ENCODE peak calls at places on chromosomes 5 and 9, in eight cellular contexts. X is heart left ventricle, V is H1, B is GM12878, O is right lobe of liver, M is spleen, T is ovary, L is NB4. R is an unnamed sample.

GRCh38 chr9:86994231-86994630 is 46.9 kb upstream of the GAS1 start:
- DNase-seq in X (no peak), V (no peak), B (no peak), O (no peak), M (no peak), T (no peak), L (no peak), R (no peak)

GRCh38 chr5:113081881-113082546 is 105.4 kb downstream of the DCP2 start:
- DNase-seq in X (no peak), V (no peak), B (no peak), O (no peak), M (no peak), T (no peak), L (no peak), R (no peak)

GRCh38 chr5:158929579-158930233 is 170.0 kb downstream of the EBF1 start:
- DNase-seq in X (no peak), V (no peak), B (no peak), O (no peak), M (no peak), T (no peak), L (no peak), R (no peak)

GRCh38 chr5:160930361-160930760 is 78.3 kb upstream of the ATP10B start:
- DNase-seq in X (no peak), V (peak), B (no peak), O (no peak), M (no peak), T (no peak), L (no peak), R (no peak)

GRCh38 chr5:60257852-60258251 is 364.3 kb upstream of the PDE4D start:
- DNase-seq in X (no peak), V (no peak), B (no peak), O (no peak), M (no peak), T (no peak), L (peak), R (no peak)

GRCh38 chr5:33034777-33035176 is 323.7 kb downstream of the NPR3 start:
- DNase-seq in X (no peak), V (no peak), B (no peak), O (no peak), M (no peak), T (no peak), L (no peak), R (no peak)

GRCh38 chr9:14323083-14323968 is 9.4 kb upstream of the NFIB start:
- DNase-seq in X (no peak), V (no peak), B (no peak), O (no peak), M (no peak), T (no peak), L (no peak), R (no peak)

GRCh38 chr9:83220737-83221136 is 157.8 kb upstream of the RASEF start:
- DNase-seq in X (no peak), V (no peak), B (peak), O (no peak), M (no peak), T (no peak), L (no peak), R (no peak)

GRCh38 chr5:176359658-176360057 is 1.9 kb downstream of the KIAA1191 start:
- DNase-seq in X (no peak), V (no peak), B (no peak), O (no peak), M (no peak), T (no peak), L (no peak), R (no peak)

GRCh38 chr9:99919930-99920329 is 13.5 kb downstream of the STX17 start:
- DNase-seq in X (no peak), V (no peak), B (no peak), O (no peak), M (no peak), T (no peak), L (no peak), R (no peak)

GRCh38 chr5:74765929-74766328 is 988 bp downstream of the GFM2 start:
- DNase-seq in X (no peak), V (no peak), B (no peak), O (no peak), M (peak), T (no peak), L (no peak), R (no peak)

GRCh38 chr5:98771389-98772109 is 1.9 kb upstream of the RGMB start:
- DNase-seq in X (no peak), V (no peak), B (peak), O (no peak), M (no peak), T (no peak), L (peak), R (no peak)

GRCh38 chr5:535781-536698 is 11.8 kb upstream of the SLC9A3 start:
- DNase-seq in X (peak), V (no peak), B (no peak), O (peak), M (peak), T (no peak), L (no peak), R (no peak)

GRCh38 chr5:4548341-4548740 is 591.8 kb upstream of the ADAMTS16 start:
- DNase-seq in X (no peak), V (no peak), B (no peak), O (no peak), M (no peak), T (no peak), L (no peak), R (no peak)

GRCh38 chr5:378976-379742 is 57.6 kb downstream of the AHRR start:
- DNase-seq in X (no peak), V (no peak), B (peak), O (no peak), M (peak), T (no peak), L (peak), R (peak)

GRCh38 chr9:73050887-73051550 is 98.2 kb upstream of the ALDH1A1 start:
- DNase-seq in X (peak), V (no peak), B (no peak), O (peak), M (no peak), T (no peak), L (no peak), R (no peak)

GRCh38 chr5:72246954-72247442 is 73.0 kb downstream of the MRPS27 start:
- DNase-seq in X (no peak), V (no peak), B (no peak), O (no peak), M (no peak), T (no peak), L (no peak), R (no peak)

GRCh38 chr5:82601085-82601484 is 322.9 kb upstream of the RPS23 start:
- DNase-seq in X (no peak), V (no peak), B (no peak), O (no peak), M (no peak), T (no peak), L (no peak), R (no peak)

GRCh38 chr5:104179057-104179456 is 616.5 kb upstream of the NUDT12 start:
- DNase-seq in X (no peak), V (peak), B (peak), O (peak), M (no peak), T (no peak), L (peak), R (no peak)

GRCh38 chr9:33637881-33638280 is 113.8 kb downstream of the ANKRD18B start:
- DNase-seq in X (no peak), V (no peak), B (no peak), O (no peak), M (no peak), T (no peak), L (no peak), R (no peak)

GRCh38 chr5:93415819-93416218 is 165.2 kb downstream of the NR2F1-AS1 start:
- DNase-seq in X (no peak), V (no peak), B (no peak), O (no peak), M (no peak), T (no peak), L (no peak), R (no peak)

GRCh38 chr9:91992636-91993035 is 42.6 kb upstream of the ROR2 start:
- DNase-seq in X (no peak), V (no peak), B (no peak), O (no peak), M (no peak), T (no peak), L (no peak), R (no peak)

GRCh38 chr5:93805616-93806393 is 64.4 kb upstream of the POU5F2 start:
- DNase-seq in X (no peak), V (no peak), B (no peak), O (no peak), M (no peak), T (no peak), L (no peak), R (no peak)

GRCh38 chr5:82635561-82636288 is 357.6 kb upstream of the RPS23 start:
- DNase-seq in X (no peak), V (no peak), B (no peak), O (no peak), M (no peak), T (no peak), L (no peak), R (no peak)

GRCh38 chr5:141507387-141508091 is 18.7 kb downstream of the PCDHGC5 start:
- DNase-seq in X (peak), V (no peak), B (no peak), O (no peak), M (no peak), T (peak), L (peak), R (no peak)

GRCh38 chr9:75855509-75855908 is 35.0 kb upstream of the PCSK5 start:
- DNase-seq in X (no peak), V (no peak), B (no peak), O (no peak), M (no peak), T (no peak), L (peak), R (no peak)

GRCh38 chr9:16121593-16121992 is 568.8 kb downstream of the CCDC171 start:
- DNase-seq in X (no peak), V (no peak), B (no peak), O (no peak), M (no peak), T (no peak), L (no peak), R (no peak)

GRCh38 chr5:92637247-92637646 is 943.8 kb downstream of the NR2F1-AS1 start:
- DNase-seq in X (no peak), V (no peak), B (no peak), O (no peak), M (no peak), T (no peak), L (no peak), R (no peak)

GRCh38 chr9:99660191-99660636 is 161.5 kb upstream of the NR4A3 start:
- DNase-seq in X (no peak), V (no peak), B (peak), O (peak), M (no peak), T (no peak), L (peak), R (no peak)

GRCh38 chr9:26893030-26893676 is 551 bp upstream of the CAAP1 start:
- DNase-seq in X (no peak), V (no peak), B (no peak), O (no peak), M (no peak), T (no peak), L (peak), R (no peak)

GRCh38 chr9:130578865-130579737 is at the start of gene FUBP3:
- DNase-seq in X (peak), V (peak), B (peak), O (peak), M (peak), T (peak), L (peak), R (peak)

GRCh38 chr9:131503626-131504465 is 1.1 kb downstream of the POMT1 start:
- DNase-seq in X (no peak), V (peak), B (no peak), O (no peak), M (no peak), T (no peak), L (peak), R (no peak)

GRCh38 chr9:16626577-16627130 is 243.8 kb downstream of the BNC2 start:
- DNase-seq in X (peak), V (no peak), B (no peak), O (no peak), M (no peak), T (no peak), L (no peak), R (no peak)

GRCh38 chr9:128202648-128203023 is 543 bp upstream of the DNM1 start:
- DNase-seq in X (no peak), V (no peak), B (no peak), O (no peak), M (no peak), T (no peak), L (no peak), R (no peak)
- TF ChIP-seq CTCF in X (no peak), V (no peak), B (no peak), O (no peak), M (no peak), T (no peak), L (no peak), R (no peak)

DNA sequence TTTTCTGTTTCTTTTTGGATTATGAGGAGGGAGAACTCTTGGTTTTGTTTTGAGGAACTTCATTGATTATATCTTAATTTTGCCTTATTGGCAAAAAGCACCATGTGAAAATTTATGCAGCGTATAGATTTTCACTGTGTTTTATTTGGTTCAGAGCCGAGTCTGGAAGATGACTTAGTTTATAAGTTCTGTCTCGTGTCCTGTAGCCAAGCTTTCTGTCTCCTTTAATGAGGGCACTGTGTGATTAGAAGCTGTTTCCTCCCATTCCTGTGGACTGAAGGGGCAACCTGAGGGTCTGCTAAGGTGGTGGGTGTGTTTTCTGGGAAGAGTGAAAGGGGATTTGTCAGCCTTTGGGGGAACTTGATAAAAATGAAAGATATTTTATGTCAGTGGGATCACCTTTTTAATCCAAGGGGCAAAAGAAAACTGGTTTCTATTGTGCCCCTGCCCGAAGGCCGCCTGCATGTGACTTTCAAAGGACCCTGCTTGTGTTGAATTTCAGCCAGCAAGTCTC is 262.1 kb downstream of the FANCC start:
- DNase-seq in X (no peak), V (no peak), B (no peak), O (no peak), M (no peak), T (no peak), L (no peak), R (no peak)
- H3K4me3 ChIP-seq in X (peak), V (no peak), B (no peak), O (no peak), M (no peak), T (peak), L (no peak), R (no peak)

DNA sequence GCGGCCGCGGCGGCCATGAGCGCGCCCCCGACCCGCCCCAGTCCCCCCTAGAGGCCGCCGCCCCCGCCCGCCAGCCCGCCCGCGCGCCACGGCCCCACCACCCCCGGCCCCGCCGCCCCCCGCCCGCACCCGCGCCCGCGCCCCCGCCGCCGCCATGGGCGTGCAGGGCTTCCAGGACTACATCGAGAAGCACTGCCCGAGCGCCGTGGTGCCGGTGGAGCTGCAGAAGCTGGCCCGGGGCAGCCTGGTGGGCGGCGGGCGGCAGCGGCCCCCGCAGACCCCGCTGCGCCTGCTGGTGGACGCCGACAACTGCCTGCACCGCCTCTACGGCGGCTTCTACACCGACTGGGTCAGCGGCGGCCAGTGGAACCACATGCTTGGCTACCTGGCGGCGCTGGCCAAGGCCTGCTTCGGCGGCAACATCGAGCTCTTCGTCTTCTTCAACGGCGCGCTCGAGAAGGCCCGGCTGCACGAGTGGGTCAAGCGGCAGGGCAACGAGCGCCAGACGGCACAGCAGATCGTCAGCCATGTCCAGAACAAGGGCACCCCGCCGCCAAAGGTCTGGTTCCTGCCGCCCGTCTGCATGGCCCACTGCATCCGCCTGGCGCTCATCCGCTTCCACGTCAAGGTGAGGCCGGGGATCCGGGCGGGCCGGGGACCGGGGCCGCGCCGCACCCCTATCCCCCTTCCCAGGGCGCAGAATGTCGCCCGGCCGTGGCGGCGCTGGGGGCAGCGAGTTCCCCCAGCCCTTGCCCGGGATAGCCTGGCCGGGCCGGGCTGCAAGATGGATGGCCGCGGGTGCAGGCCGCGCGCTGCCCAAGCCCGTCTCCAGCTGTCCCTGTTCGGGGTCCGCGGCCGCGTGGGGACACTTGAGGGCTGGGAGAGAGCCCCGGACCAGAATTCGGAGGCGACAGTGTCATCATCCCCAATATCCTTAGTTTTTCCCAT is 551 bp downstream of the FAM120A start:
- DNase-seq in X (peak), V (no peak), B (no peak), O (peak), M (peak), T (peak), L (peak), R (peak)
- TF ChIP-seq POLR2A in X (no peak), V (no peak), B (peak), O (no peak), M (no peak), T (no peak), L (no peak), R (no peak)

DNA sequence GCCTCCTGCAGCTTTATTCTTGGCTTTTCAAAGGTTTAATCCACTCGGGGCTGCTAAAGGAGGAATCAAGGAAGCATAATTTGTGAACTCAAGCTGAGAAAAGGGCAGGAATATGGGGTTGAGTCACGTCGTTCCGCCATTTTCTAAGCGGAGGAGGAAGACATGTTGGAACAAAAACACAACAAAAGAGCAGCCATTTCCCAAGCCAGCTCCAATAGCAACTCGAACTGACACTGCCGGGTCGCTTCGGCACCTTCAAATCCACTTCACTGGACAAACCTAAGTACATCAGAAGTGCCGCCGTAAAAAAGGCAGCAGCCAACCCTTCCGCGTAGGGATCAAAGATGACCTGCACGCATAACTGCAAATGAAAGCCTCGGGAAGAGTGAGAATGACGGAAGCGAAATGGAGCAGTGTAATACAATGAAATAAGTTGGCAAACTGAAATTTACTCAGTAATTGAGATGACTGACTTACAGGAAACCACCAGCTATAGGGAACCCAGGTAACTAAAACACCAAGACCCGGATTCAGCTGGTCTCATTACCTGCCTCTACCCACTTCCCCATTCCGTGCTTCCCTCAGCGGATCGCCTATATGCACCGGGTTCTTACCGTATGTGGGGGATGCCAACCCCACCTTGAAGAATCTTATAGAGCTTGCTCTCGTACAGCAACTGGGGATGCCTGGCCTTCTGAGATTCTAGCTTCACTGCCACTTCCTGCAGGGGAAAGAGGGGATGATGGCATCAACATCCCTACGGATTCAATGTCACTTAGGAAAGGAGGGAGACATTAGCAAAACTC is 1.6 kb downstream of the CSNK1A1 start:
- DNase-seq in X (no peak), V (no peak), B (peak), O (no peak), M (no peak), T (peak), L (peak), R (no peak)
- TF ChIP-seq CTCF in X (no peak), V (no peak), B (no peak), O (no peak), M (no peak), T (no peak), L (no peak), R (no peak)

GRCh38 chr5:55905251-55905650 is 54.1 kb downstream of the IL31RA start:
- DNase-seq in X (no peak), V (no peak), B (no peak), O (no peak), M (no peak), T (no peak), L (no peak), R (no peak)

GRCh38 chr5:55911784-55912653 is 60.9 kb downstream of the IL31RA start:
- DNase-seq in X (no peak), V (no peak), B (no peak), O (no peak), M (no peak), T (no peak), L (peak), R (no peak)

GRCh38 chr5:55904152-55904551 is 53.0 kb downstream of the IL31RA start:
- DNase-seq in X (peak), V (no peak), B (no peak), O (no peak), M (no peak), T (no peak), L (no peak), R (peak)

GRCh38 chr5:55907927-55908326 is 56.8 kb downstream of the IL31RA start:
- DNase-seq in X (no peak), V (no peak), B (no peak), O (no peak), M (no peak), T (no peak), L (no peak), R (no peak)

GRCh38 chr5:55908804-55909203 is 57.6 kb downstream of the IL31RA start:
- DNase-seq in X (no peak), V (no peak), B (no peak), O (no peak), M (no peak), T (no peak), L (no peak), R (no peak)
- H3K4me3 ChIP-seq in X (no peak), V (no peak), B (no peak), O (no peak), M (no peak), T (no peak), L (no peak), R (no peak)

GRCh38 chr9:71737455-71737854 is 30.9 kb downstream of the CEMIP2 start:
- DNase-seq in X (no peak), V (no peak), B (no peak), O (no peak), M (no peak), T (no peak), L (no peak), R (no peak)

GRCh38 chr9:71743217-71743705 is 25.1 kb downstream of the CEMIP2 start:
- DNase-seq in X (no peak), V (no peak), B (no peak), O (no peak), M (no peak), T (no peak), L (no peak), R (no peak)

GRCh38 chr9:71742703-71743102 is 25.6 kb downstream of the CEMIP2 start:
- DNase-seq in X (no peak), V (no peak), B (no peak), O (no peak), M (no peak), T (no peak), L (no peak), R (no peak)

GRCh38 chr9:71741841-71742648 is 26.3 kb downstream of the CEMIP2 start:
- DNase-seq in X (no peak), V (no peak), B (no peak), O (no peak), M (no peak), T (no peak), L (no peak), R (no peak)

DNA sequence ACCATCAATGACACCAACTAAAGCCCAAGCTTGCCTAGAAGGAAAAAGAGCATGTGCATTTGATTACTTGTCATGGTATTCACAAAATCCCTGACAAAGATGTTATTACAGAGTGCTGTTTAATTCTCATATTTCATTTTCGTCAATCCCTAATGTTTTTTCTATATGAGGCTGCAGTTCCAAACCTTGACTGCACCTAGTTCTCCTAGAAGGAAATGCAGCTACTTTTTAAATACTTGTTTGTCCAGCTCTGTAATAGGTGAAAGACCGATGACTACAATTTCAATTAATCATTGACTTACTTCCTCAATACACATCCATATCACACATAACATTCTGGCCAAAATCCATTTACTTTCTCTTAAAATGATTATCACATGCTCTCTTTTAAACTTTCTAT is 28.1 kb downstream of the CEMIP2 start:
- DNase-seq in X (no peak), V (no peak), B (no peak), O (no peak), M (no peak), T (no peak), L (no peak), R (no peak)
- TF ChIP-seq POLR2A in X (no peak), V (no peak), B (no peak), O (no peak), M (no peak), T (no peak), L (no peak), R (no peak)